ENCODE peak calls at places on chromosome 21, in five cellular contexts. U, Q, O, Y and W are unnamed samples.

GRCh38 chr21:8991968-8992621 is 1529.3 kb upstream of the TPTE start:
- DNase-seq in U (no peak), Q (no peak), O (no peak), Y (no peak), W (no peak)

GRCh38 chr21:14520535-14520934 is 25.6 kb downstream of the SAMSN1 start:
- DNase-seq in U (no peak), Q (no peak), O (no peak), Y (no peak), W (no peak)

GRCh38 chr21:35648512-35648911 is 411.8 kb downstream of the SETD4 start:
- DNase-seq in U (peak; percentile 2), Q (no peak), O (no peak), Y (no peak), W (no peak)

GRCh38 chr21:46599251-46599572 is 5.7 kb downstream of the S100B start:
- DNase-seq in U (no peak), Q (no peak), O (peak; percentile 46), Y (no peak), W (no peak)

GRCh38 chr21:46083271-46084040 is 14.5 kb upstream of the COL6A2 start:
- DNase-seq in U (no peak), Q (no peak), O (no peak), Y (no peak), W (peak; percentile 28)

GRCh38 chr21:45644041-45644906 is 749 bp downstream of the PCBP3 start:
- DNase-seq in U (peak; percentile 53), Q (no peak), O (no peak), Y (no peak), W (no peak)

GRCh38 chr21:46116189-46116845 is 18.4 kb downstream of the COL6A2 start:
- DNase-seq in U (no peak), Q (no peak), O (no peak), Y (no peak), W (peak; percentile 23)

GRCh38 chr21:42382915-42383314 is 12.9 kb downstream of the TMPRSS3 start:
- DNase-seq in U (no peak), Q (no peak), O (no peak), Y (no peak), W (no peak)

GRCh38 chr21:27261676-27262075 is 294.8 kb upstream of the ADAMTS5 start:
- DNase-seq in U (no peak), Q (no peak), O (no peak), Y (no peak), W (no peak)

GRCh38 chr21:20943476-20944085 is 54.6 kb upstream of the NCAM2 start:
- DNase-seq in U (no peak), Q (no peak), O (no peak), Y (no peak), W (no peak)

GRCh38 chr21:44800103-44800502 is 1.5 kb downstream of the UBE2G2 start:
- DNase-seq in U (peak; percentile 59), Q (no peak), O (no peak), Y (no peak), W (no peak)

GRCh38 chr21:45550552-45551210 is 8.4 kb upstream of the SLC19A1 start:
- DNase-seq in U (peak; percentile 82), Q (peak; percentile 56), O (no peak), Y (no peak), W (peak; percentile 39)

GRCh38 chr21:45079351-45079750 is 5.0 kb downstream of the ADARB1 start:
- DNase-seq in U (no peak), Q (no peak), O (no peak), Y (no peak), W (peak; percentile 12)

GRCh38 chr21:42058631-42059111 is 12.4 kb upstream of the UMODL1 start:
- DNase-seq in U (no peak), Q (no peak), O (no peak), Y (no peak), W (no peak)

GRCh38 chr21:14591882-14592281 is 45.8 kb upstream of the SAMSN1 start:
- DNase-seq in U (peak; percentile 84), Q (no peak), O (no peak), Y (no peak), W (no peak)

GRCh38 chr21:45223236-45223992 is 64.3 kb downstream of the POFUT2 start:
- DNase-seq in U (no peak), Q (no peak), O (no peak), Y (no peak), W (no peak)

GRCh38 chr21:38716942-38717341 is 88.8 kb upstream of the ETS2 start:
- DNase-seq in U (no peak), Q (no peak), O (no peak), Y (no peak), W (no peak)

GRCh38 chr21:33644383-33645074 is 2.2 kb downstream of the ITSN1 start:
- DNase-seq in U (no peak), Q (no peak), O (no peak), Y (no peak), W (no peak)

GRCh38 chr21:45403825-45404725 is 890 bp upstream of the COL18A1 start:
- DNase-seq in U (no peak), Q (no peak), O (no peak), Y (no peak), W (peak; percentile 81)

GRCh38 chr21:32389337-32390015 is 3.3 kb downstream of the URB1 start:
- DNase-seq in U (no peak), Q (no peak), O (no peak), Y (no peak), W (no peak)

GRCh38 chr21:31733521-31734149 is 1.7 kb upstream of the SCAF4 start:
- DNase-seq in U (peak; percentile 13), Q (no peak), O (no peak), Y (no peak), W (no peak)

GRCh38 chr21:45162115-45162514 is 87.7 kb downstream of the ADARB1 start:
- DNase-seq in U (no peak), Q (no peak), O (no peak), Y (no peak), W (no peak)

GRCh38 chr21:42414553-42414927 is 10.8 kb downstream of the UBASH3A start:
- DNase-seq in U (no peak), Q (no peak), O (no peak), Y (no peak), W (no peak)

GRCh38 chr21:37821791-37822450 is 94.3 kb downstream of the KCNJ6 start:
- DNase-seq in U (no peak), Q (no peak), O (no peak), Y (no peak), W (no peak)

GRCh38 chr21:42741056-42741455 is 87.6 kb downstream of the PDE9A start:
- DNase-seq in U (no peak), Q (no peak), O (no peak), Y (no peak), W (no peak)

GRCh38 chr21:45251635-45252447 is 35.9 kb downstream of the POFUT2 start:
- DNase-seq in U (no peak), Q (no peak), O (no peak), Y (no peak), W (peak; percentile 20)

GRCh38 chr21:40466893-40467483 is 380.0 kb downstream of the DSCAM start:
- DNase-seq in U (no peak), Q (no peak), O (no peak), Y (peak; percentile 16), W (no peak)

GRCh38 chr21:44729336-44730027 is 18.1 kb upstream of the TSPEAR start:
- DNase-seq in U (no peak), Q (no peak), O (no peak), Y (no peak), W (peak; percentile 24)

GRCh38 chr21:38597436-38597835 is 99.2 kb upstream of the ERG start:
- DNase-seq in U (no peak), Q (no peak), O (no peak), Y (no peak), W (no peak)

GRCh38 chr21:32916522-32917099 is 109.1 kb upstream of the OLIG2 start:
- DNase-seq in U (peak; percentile 30), Q (no peak), O (no peak), Y (no peak), W (no peak)

GRCh38 chr21:37878946-37879660 is 37.2 kb downstream of the KCNJ6 start:
- DNase-seq in U (no peak), Q (no peak), O (no peak), Y (no peak), W (no peak)

GRCh38 chr21:25688284-25689035 is 46.2 kb downstream of the ATP5PF start:
- DNase-seq in U (no peak), Q (no peak), O (no peak), Y (no peak), W (no peak)

GRCh38 chr21:42835611-42836401 is 43.5 kb downstream of the WDR4 start:
- DNase-seq in U (no peak), Q (no peak), O (no peak), Y (no peak), W (no peak)